ENCODE peak calls at places on chromosomes 4 and X, in nine cellular contexts. E, J, C, L, B, F, V, U and M are unnamed samples.

GRCh38 chrX:443676-444210 is 57.0 kb upstream of the PPP2R3B start:
- DNase-seq in E (no peak), J (no peak), C (no peak), L (no peak), B (no peak), F (no peak), V (no peak), U (no peak), M (no peak)

GRCh38 chr4:98939892-98940298 is 11.0 kb upstream of the EIF4E start:
- DNase-seq in E (peak; percentile 83), J (peak; percentile 75), C (peak; percentile 79), L (peak; percentile 75), B (peak; percentile 64), F (peak; percentile 42), V (peak; percentile 86), U (peak; percentile 25), M (peak; percentile 46)

GRCh38 chr4:159455675-159456235 is 352.9 kb downstream of the RAPGEF2 start:
- DNase-seq in E (peak; percentile 66), J (peak; percentile 62), C (peak; percentile 57), L (peak; percentile 31), B (peak; percentile 56), F (peak; percentile 68), V (peak; percentile 74), U (peak; percentile 21), M (peak; percentile 28)

GRCh38 chr4:40046311-40046980 is 10.2 kb upstream of the N4BP2 start:
- DNase-seq in E (peak; percentile 53), J (peak; percentile 68), C (peak; percentile 58), L (no peak), B (no peak), F (no peak), V (no peak), U (no peak), M (no peak)

GRCh38 chr4:16270654-16271328 is 44.5 kb upstream of the TAPT1 start:
- DNase-seq in E (peak; percentile 7), J (no peak), C (peak; percentile 15), L (no peak), B (peak; percentile 31), F (no peak), V (peak; percentile 70), U (no peak), M (peak; percentile 25)

GRCh38 chr4:94831607-94832006 is 73.9 kb downstream of the BMPR1B start:
- DNase-seq in E (no peak), J (no peak), C (no peak), L (no peak), B (no peak), F (no peak), V (no peak), U (no peak), M (no peak)

GRCh38 chr4:26404597-26405323 is 83.9 kb downstream of the RBPJ start:
- DNase-seq in E (no peak), J (peak; percentile 59), C (no peak), L (no peak), B (no peak), F (no peak), V (no peak), U (no peak), M (no peak)

GRCh38 chr4:121938282-121939092 is 13.4 kb downstream of the TRPC3 start:
- DNase-seq in E (no peak), J (no peak), C (no peak), L (no peak), B (no peak), F (no peak), V (no peak), U (no peak), M (no peak)

GRCh38 chr4:179123079-179123478 is 1680.8 kb upstream of the AGA start:
- DNase-seq in E (peak; percentile 22), J (no peak), C (no peak), L (no peak), B (no peak), F (no peak), V (no peak), U (no peak), M (no peak)

GRCh38 chrX:15686818-15687685 is 22.4 kb upstream of the CLTRN start:
- DNase-seq in E (peak; percentile 81), J (peak; percentile 84), C (peak; percentile 63), L (peak; percentile 8), B (peak; percentile 80), F (peak; percentile 63), V (peak; percentile 71), U (peak; percentile 61), M (peak; percentile 63)

GRCh38 chrX:130124577-130124976 is 14.3 kb upstream of the ELF4 start:
- DNase-seq in E (no peak), J (no peak), C (no peak), L (no peak), B (no peak), F (no peak), V (peak; percentile 41), U (no peak), M (no peak)

GRCh38 chr4:16684083-16684482 is 214.4 kb downstream of the LDB2 start:
- DNase-seq in E (no peak), J (peak; percentile 36), C (peak; percentile 85), L (no peak), B (no peak), F (no peak), V (no peak), U (no peak), M (no peak)

GRCh38 chr4:121822796-121823504 is 733 bp downstream of the CCNA2 start:
- DNase-seq in E (peak; percentile 27), J (peak; percentile 45), C (peak; percentile 64), L (no peak), B (peak; percentile 52), F (peak; percentile 54), V (peak; percentile 40), U (peak; percentile 67), M (peak; percentile 74)

GRCh38 chrX:27964432-27964831 is 16.8 kb downstream of the DCAF8L1 start:
- DNase-seq in E (peak; percentile 36), J (no peak), C (no peak), L (no peak), B (no peak), F (no peak), V (peak; percentile 4), U (no peak), M (no peak)

GRCh38 chrX:27968891-27969290 is 12.4 kb downstream of the DCAF8L1 start:
- DNase-seq in E (no peak), J (no peak), C (no peak), L (no peak), B (no peak), F (no peak), V (no peak), U (no peak), M (no peak)

GRCh38 chrX:27966492-27966891 is 14.8 kb downstream of the DCAF8L1 start:
- DNase-seq in E (peak; percentile 62), J (no peak), C (no peak), L (no peak), B (no peak), F (no peak), V (no peak), U (no peak), M (no peak)

DNA sequence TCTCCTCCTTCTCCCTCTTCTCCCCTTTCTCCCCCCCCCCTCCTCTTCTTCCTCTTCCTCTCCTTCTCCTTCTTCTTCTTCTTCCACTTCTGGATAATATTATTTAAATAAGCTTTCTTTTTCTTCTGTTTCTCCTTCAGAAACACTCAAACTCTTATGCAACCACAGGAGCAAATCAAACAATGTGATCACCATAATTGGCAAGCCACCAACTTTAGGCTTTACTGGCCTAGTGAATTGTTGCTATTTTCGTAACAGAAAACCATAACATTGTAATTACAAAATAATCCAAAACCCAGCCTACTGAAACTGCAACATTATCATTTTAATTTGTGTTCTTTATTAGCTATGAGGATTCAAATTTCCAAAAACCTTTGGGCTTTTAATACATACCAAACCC is 14.3 kb downstream of the DCAF8L1 start:
- DNase-seq in E (peak; percentile 55), J (peak; percentile 21), C (no peak), L (no peak), B (no peak), F (no peak), V (no peak), U (no peak), M (no peak)
- TF ChIP-seq EZH2phosphoT487 in E (no peak), J (no peak), C (no peak), L (no peak), B (no peak), F (no peak), V (no peak), U (no peak), M (no peak)

DNA sequence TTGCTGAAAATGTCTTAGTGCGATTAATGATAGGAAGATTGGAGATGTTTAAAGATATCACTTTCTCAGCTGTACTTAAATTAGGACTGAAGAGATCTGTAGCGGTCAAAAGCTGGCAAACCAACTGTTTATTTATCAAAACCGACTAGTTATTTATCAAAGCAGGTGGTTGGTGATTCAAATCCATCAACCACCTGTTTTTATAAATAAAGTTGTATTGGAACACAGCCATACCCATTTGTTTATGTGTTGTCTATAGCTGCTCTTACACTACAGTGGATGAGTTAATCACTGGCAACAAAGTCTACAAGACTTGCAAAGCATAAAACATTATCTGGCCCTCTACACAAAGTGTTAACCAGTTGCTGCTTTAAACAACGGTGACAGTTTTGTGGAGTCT is 76.8 kb downstream of the IL15 start:
- DNase-seq in E (no peak), J (no peak), C (peak; percentile 3), L (no peak), B (no peak), F (no peak), V (no peak), U (no peak), M (no peak)
- TF ChIP-seq EZH2phosphoT487 in E (no peak), J (no peak), C (no peak), L (no peak), B (no peak), F (no peak), V (no peak), U (no peak), M (no peak)

DNA sequence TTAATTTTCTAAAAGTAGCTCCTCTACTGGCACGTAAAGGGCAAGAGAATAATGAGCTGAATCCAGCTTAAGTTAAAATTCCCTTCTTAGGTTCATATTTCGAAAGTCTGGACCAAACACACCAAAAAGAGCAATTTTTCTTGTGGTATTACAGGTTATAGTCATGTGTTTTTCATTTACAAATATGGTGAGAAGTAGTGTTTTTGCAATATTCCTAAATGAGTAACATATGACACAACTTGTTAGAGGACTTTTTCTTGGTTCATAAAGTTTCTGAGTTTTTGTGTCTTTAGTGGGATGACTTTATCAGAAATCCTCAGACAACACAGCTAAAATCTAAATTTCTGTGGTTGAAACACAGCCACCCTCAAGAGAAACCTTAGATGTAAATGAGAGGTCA is 172.1 kb downstream of the AFF2 start:
- DNase-seq in E (no peak), J (no peak), C (peak; percentile 31), L (no peak), B (no peak), F (no peak), V (no peak), U (no peak), M (no peak)
- TF ChIP-seq EZH2phosphoT487 in E (no peak), J (no peak), C (no peak), L (no peak), B (no peak), F (no peak), V (no peak), U (no peak), M (no peak)

DNA sequence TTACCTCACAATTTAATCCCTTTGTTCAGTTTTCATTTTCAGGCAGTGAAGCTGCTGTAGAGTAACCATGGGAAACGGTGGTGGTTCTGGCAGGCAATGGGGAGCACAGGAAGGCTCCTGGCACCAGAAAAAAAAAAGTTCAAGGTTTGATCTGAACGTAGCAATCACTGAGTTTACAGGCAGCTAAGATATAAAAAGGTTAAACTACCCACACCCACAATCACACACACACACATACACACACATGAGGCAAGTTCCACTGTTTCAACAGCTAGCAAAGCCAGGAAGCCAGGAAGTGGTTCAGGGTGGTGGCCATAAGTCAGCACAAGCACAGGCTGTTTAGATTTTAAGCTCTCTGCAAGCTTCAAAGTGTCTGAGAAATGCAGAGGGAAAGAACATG is at the start of gene SULT1B1:
- DNase-seq in E (no peak), J (peak; percentile 56), C (peak; percentile 65), L (no peak), B (no peak), F (no peak), V (no peak), U (peak; percentile 38), M (no peak)
- TF ChIP-seq EZH2phosphoT487 in E (no peak), J (no peak), C (no peak), L (no peak), B (no peak), F (no peak), V (no peak), U (no peak), M (no peak)